ENCODE peak calls at places on chromosomes 16 and 17, in four cellular contexts. One of them, this sample, is unnamed.

GRCh38 chr16:77211880-77212735 is 12.9 kb downstream of the SYCE1L start:
- DNase-seq in stimulated activated CD4-positive, alpha-beta T cell treated with anti-CD3 and anti-CD28 coated beads, Interleukin-15, amount 100 ng/mL, for 1 hour: peak
- DNase-seq in cardiac fibroblast: peak
- DNase-seq in psoas muscle: peak
- DNase-seq in this sample: peak

GRCh38 chr17:13001991-13002615 is 15.7 kb downstream of the ELAC2 start:
- DNase-seq in stimulated activated CD4-positive, alpha-beta T cell treated with anti-CD3 and anti-CD28 coated beads, Interleukin-15, amount 100 ng/mL, for 1 hour: no peak
- DNase-seq in cardiac fibroblast: peak
- DNase-seq in psoas muscle: no peak
- DNase-seq in this sample: no peak

GRCh38 chr17:7686221-7687071 is 844 bp downstream of the TP53 start:
- DNase-seq in stimulated activated CD4-positive, alpha-beta T cell treated with anti-CD3 and anti-CD28 coated beads, Interleukin-15, amount 100 ng/mL, for 1 hour: peak
- DNase-seq in cardiac fibroblast: no peak
- DNase-seq in psoas muscle: peak
- DNase-seq in this sample: peak

GRCh38 chr17:77404812-77405581 is 264.2 kb downstream of the SEC14L1 start:
- DNase-seq in stimulated activated CD4-positive, alpha-beta T cell treated with anti-CD3 and anti-CD28 coated beads, Interleukin-15, amount 100 ng/mL, for 1 hour: peak
- DNase-seq in cardiac fibroblast: peak
- DNase-seq in psoas muscle: no peak
- DNase-seq in this sample: peak

GRCh38 chr16:75486014-75486404 is 9.2 kb downstream of the CHST6 start:
- DNase-seq in stimulated activated CD4-positive, alpha-beta T cell treated with anti-CD3 and anti-CD28 coated beads, Interleukin-15, amount 100 ng/mL, for 1 hour: no peak
- DNase-seq in cardiac fibroblast: no peak
- DNase-seq in psoas muscle: no peak
- DNase-seq in this sample: no peak

GRCh38 chr16:73083271-73083670 is 35.3 kb upstream of the ZFHX3 start:
- DNase-seq in stimulated activated CD4-positive, alpha-beta T cell treated with anti-CD3 and anti-CD28 coated beads, Interleukin-15, amount 100 ng/mL, for 1 hour: no peak
- DNase-seq in cardiac fibroblast: no peak
- DNase-seq in psoas muscle: no peak
- DNase-seq in this sample: no peak

GRCh38 chr17:18278867-18279266 is 18.4 kb downstream of the MIEF2 start:
- DNase-seq in stimulated activated CD4-positive, alpha-beta T cell treated with anti-CD3 and anti-CD28 coated beads, Interleukin-15, amount 100 ng/mL, for 1 hour: no peak
- DNase-seq in cardiac fibroblast: peak
- DNase-seq in psoas muscle: no peak
- DNase-seq in this sample: no peak

GRCh38 chr17:45976755-45977505 is 22.1 kb upstream of the STH start:
- DNase-seq in stimulated activated CD4-positive, alpha-beta T cell treated with anti-CD3 and anti-CD28 coated beads, Interleukin-15, amount 100 ng/mL, for 1 hour: no peak
- DNase-seq in cardiac fibroblast: peak
- DNase-seq in psoas muscle: peak
- DNase-seq in this sample: no peak

GRCh38 chr17:58333396-58334207 is 5.0 kb upstream of the TSPOAP1 start:
- DNase-seq in stimulated activated CD4-positive, alpha-beta T cell treated with anti-CD3 and anti-CD28 coated beads, Interleukin-15, amount 100 ng/mL, for 1 hour: no peak
- DNase-seq in cardiac fibroblast: no peak
- DNase-seq in psoas muscle: no peak
- DNase-seq in this sample: no peak

GRCh38 chr16:84449156-84450140 is 55.0 kb downstream of the MEAK7 start:
- DNase-seq in stimulated activated CD4-positive, alpha-beta T cell treated with anti-CD3 and anti-CD28 coated beads, Interleukin-15, amount 100 ng/mL, for 1 hour: no peak
- DNase-seq in cardiac fibroblast: no peak
- DNase-seq in psoas muscle: no peak
- DNase-seq in this sample: no peak

GRCh38 chr17:4444782-4445473 is 11.2 kb downstream of the SPNS3 start:
- DNase-seq in stimulated activated CD4-positive, alpha-beta T cell treated with anti-CD3 and anti-CD28 coated beads, Interleukin-15, amount 100 ng/mL, for 1 hour: no peak
- DNase-seq in cardiac fibroblast: peak
- DNase-seq in psoas muscle: peak
- DNase-seq in this sample: no peak

GRCh38 chr16:75764154-75764768 is 38.0 kb upstream of the CPHXL start:
- DNase-seq in stimulated activated CD4-positive, alpha-beta T cell treated with anti-CD3 and anti-CD28 coated beads, Interleukin-15, amount 100 ng/mL, for 1 hour: peak
- DNase-seq in cardiac fibroblast: peak
- DNase-seq in psoas muscle: no peak
- DNase-seq in this sample: peak

GRCh38 chr17:44786551-44787081 is 27.8 kb downstream of the ADAM11 start:
- DNase-seq in stimulated activated CD4-positive, alpha-beta T cell treated with anti-CD3 and anti-CD28 coated beads, Interleukin-15, amount 100 ng/mL, for 1 hour: no peak
- DNase-seq in cardiac fibroblast: no peak
- DNase-seq in psoas muscle: no peak
- DNase-seq in this sample: no peak

GRCh38 chr17:19354748-19355147 is 7.8 kb downstream of the B9D1 start:
- DNase-seq in stimulated activated CD4-positive, alpha-beta T cell treated with anti-CD3 and anti-CD28 coated beads, Interleukin-15, amount 100 ng/mL, for 1 hour: no peak
- DNase-seq in cardiac fibroblast: no peak
- DNase-seq in psoas muscle: no peak
- DNase-seq in this sample: no peak

GRCh38 chr16:9378876-9379275 is 287.4 kb downstream of the HAPSTR1 start:
- DNase-seq in stimulated activated CD4-positive, alpha-beta T cell treated with anti-CD3 and anti-CD28 coated beads, Interleukin-15, amount 100 ng/mL, for 1 hour: no peak
- DNase-seq in cardiac fibroblast: no peak
- DNase-seq in psoas muscle: no peak
- DNase-seq in this sample: no peak

GRCh38 chr17:45398800-45399199 is 33.9 kb downstream of the ARHGAP27 start:
- DNase-seq in stimulated activated CD4-positive, alpha-beta T cell treated with anti-CD3 and anti-CD28 coated beads, Interleukin-15, amount 100 ng/mL, for 1 hour: no peak
- DNase-seq in cardiac fibroblast: no peak
- DNase-seq in psoas muscle: no peak
- DNase-seq in this sample: no peak

GRCh38 chr17:47720754-47721533 is 12.1 kb upstream of the TBX21 start:
- DNase-seq in stimulated activated CD4-positive, alpha-beta T cell treated with anti-CD3 and anti-CD28 coated beads, Interleukin-15, amount 100 ng/mL, for 1 hour: peak
- DNase-seq in cardiac fibroblast: no peak
- DNase-seq in psoas muscle: no peak
- DNase-seq in this sample: peak

GRCh38 chr16:29708917-29709600 is 30.1 kb downstream of the QPRT start:
- DNase-seq in stimulated activated CD4-positive, alpha-beta T cell treated with anti-CD3 and anti-CD28 coated beads, Interleukin-15, amount 100 ng/mL, for 1 hour: no peak
- DNase-seq in cardiac fibroblast: no peak
- DNase-seq in psoas muscle: no peak
- DNase-seq in this sample: no peak

GRCh38 chr16:68658258-68658973 is 13.3 kb downstream of the CDH3 start:
- DNase-seq in stimulated activated CD4-positive, alpha-beta T cell treated with anti-CD3 and anti-CD28 coated beads, Interleukin-15, amount 100 ng/mL, for 1 hour: no peak
- DNase-seq in cardiac fibroblast: peak
- DNase-seq in psoas muscle: no peak
- DNase-seq in this sample: no peak

GRCh38 chr16:72554935-72555334 is 383.0 kb upstream of the PMFBP1 start:
- DNase-seq in stimulated activated CD4-positive, alpha-beta T cell treated with anti-CD3 and anti-CD28 coated beads, Interleukin-15, amount 100 ng/mL, for 1 hour: no peak
- DNase-seq in cardiac fibroblast: no peak
- DNase-seq in psoas muscle: no peak
- DNase-seq in this sample: no peak

GRCh38 chr16:68784721-68785120 is 47.6 kb downstream of the CDH1 start:
- DNase-seq in stimulated activated CD4-positive, alpha-beta T cell treated with anti-CD3 and anti-CD28 coated beads, Interleukin-15, amount 100 ng/mL, for 1 hour: no peak
- DNase-seq in cardiac fibroblast: no peak
- DNase-seq in psoas muscle: no peak
- DNase-seq in this sample: no peak

GRCh38 chr16:12317856-12318591 is 341.5 kb downstream of the SNX29 start:
- DNase-seq in stimulated activated CD4-positive, alpha-beta T cell treated with anti-CD3 and anti-CD28 coated beads, Interleukin-15, amount 100 ng/mL, for 1 hour: no peak
- DNase-seq in cardiac fibroblast: no peak
- DNase-seq in psoas muscle: no peak
- DNase-seq in this sample: no peak

GRCh38 chr17:61427567-61427966 is 24.7 kb upstream of the TBX4 start:
- DNase-seq in stimulated activated CD4-positive, alpha-beta T cell treated with anti-CD3 and anti-CD28 coated beads, Interleukin-15, amount 100 ng/mL, for 1 hour: no peak
- DNase-seq in cardiac fibroblast: no peak
- DNase-seq in psoas muscle: no peak
- DNase-seq in this sample: no peak

GRCh38 chr17:67492251-67492740 is 115.2 kb downstream of the PITPNC1 start:
- DNase-seq in stimulated activated CD4-positive, alpha-beta T cell treated with anti-CD3 and anti-CD28 coated beads, Interleukin-15, amount 100 ng/mL, for 1 hour: no peak
- DNase-seq in cardiac fibroblast: no peak
- DNase-seq in psoas muscle: no peak
- DNase-seq in this sample: no peak